ENCODE peak calls at places on chromosomes 7 and 10, in seven cellular contexts. U is neural progenitor cell, I is fibroblast of lung, C is PC-3, F is K562, N is SK-N-SH, P is H1. O is an unnamed sample. For H3K36me3, the result is how much of the 10 kb centered on the place peaks cover.

GRCh38 chr7:25716421-25716820 is 435.6 kb upstream of the NFE2L3 start:
- DNase-seq in U (no peak), F (no peak), I (no peak), C (peak), P (no peak), N (no peak), O (no peak)

GRCh38 chr10:94890264-94891022 is 48.0 kb upstream of the CYP2C9 start:
- DNase-seq in P (no peak), N (no peak), I (no peak), F (no peak), U (no peak), C (no peak), O (no peak)

GRCh38 chr7:4790516-4790991 is 15.1 kb downstream of the AP5Z1 start:
- DNase-seq in U (no peak), F (no peak), I (no peak), N (no peak), C (no peak), P (no peak), O (no peak)

GRCh38 chr10:5575482-5576153 is 50.9 kb downstream of the CALML3 start:
- DNase-seq in C (peak), N (no peak), I (peak), U (no peak), F (no peak), P (no peak), O (peak)

GRCh38 chr10:110432814-110433565 is 64.7 kb upstream of the DUSP5 start:
- DNase-seq in P (no peak), I (no peak), F (no peak), U (no peak), C (no peak), N (no peak), O (no peak)

GRCh38 chr10:70132098-70133029 is at the start of gene AIFM2:
- DNase-seq in I (peak), C (peak), P (peak), N (peak), U (peak), F (peak), O (peak)

GRCh38 chr7:129047761-129048160 is 7.2 kb downstream of the TNPO3 start:
- DNase-seq in F (no peak), U (no peak), I (no peak), P (no peak), N (no peak), C (no peak), O (no peak)

GRCh38 chr10:79137404-79137803 is 68.6 kb downstream of the ZMIZ1 start:
- DNase-seq in F (no peak), C (no peak), U (no peak), N (no peak), P (no peak), I (no peak), O (no peak)

DNA sequence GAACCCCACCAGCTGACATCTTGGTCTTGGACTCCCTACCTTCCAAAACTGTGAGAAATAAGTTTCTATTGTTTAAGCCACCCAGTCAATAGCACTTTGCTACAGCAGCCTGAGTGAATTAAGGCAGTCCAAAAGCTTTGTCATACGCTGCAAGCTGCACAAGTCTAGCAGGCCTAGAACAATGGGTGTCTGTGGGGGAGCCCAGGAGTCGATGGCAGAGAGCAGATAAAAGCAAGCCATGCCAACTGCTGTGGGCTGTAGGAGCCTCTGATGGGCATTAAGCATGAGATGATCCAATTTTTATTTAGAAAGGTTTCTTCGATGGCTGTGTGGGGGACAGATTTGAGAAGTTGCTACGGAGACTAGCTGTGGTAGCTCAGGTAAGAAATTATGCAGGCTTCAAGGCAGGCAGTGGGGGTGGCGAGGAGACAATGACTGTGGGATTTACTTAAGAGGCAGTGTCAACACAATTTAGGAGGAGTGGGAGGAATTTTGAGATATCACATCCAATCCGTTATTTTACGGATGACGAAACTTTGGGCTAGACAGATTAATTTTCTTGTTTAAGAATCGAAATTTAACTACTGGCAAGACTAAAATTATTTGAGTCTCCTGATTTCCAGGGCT is 110.4 kb downstream of the NRCAM start:
- DNase-seq in I (no peak), C (no peak), P (no peak), N (no peak), U (peak), F (no peak), O (no peak)
- H3K9ac ChIP-seq in I (no peak), C (no peak), P (no peak), N (no peak), U (no peak), F (no peak), O (no peak)

GRCh38 chr7:2228921-2229320 is 3.8 kb downstream of the MAD1L1 start:
- DNase-seq in C (no peak), F (no peak), P (no peak), N (peak), U (no peak), I (no peak), O (no peak)

GRCh38 chr7:2229467-2229866 is 3.3 kb downstream of the MAD1L1 start:
- DNase-seq in P (no peak), C (no peak), N (peak), U (no peak), F (no peak), I (no peak), O (no peak)

GRCh38 chr7:2231992-2232765 is 566 bp downstream of the MAD1L1 start:
- DNase-seq in P (peak), I (no peak), N (peak), U (peak), F (no peak), C (no peak), O (peak)

GRCh38 chr7:2230882-2231281 is 1.9 kb downstream of the MAD1L1 start:
- DNase-seq in U (no peak), P (no peak), N (no peak), C (no peak), F (no peak), I (no peak), O (no peak)

DNA sequence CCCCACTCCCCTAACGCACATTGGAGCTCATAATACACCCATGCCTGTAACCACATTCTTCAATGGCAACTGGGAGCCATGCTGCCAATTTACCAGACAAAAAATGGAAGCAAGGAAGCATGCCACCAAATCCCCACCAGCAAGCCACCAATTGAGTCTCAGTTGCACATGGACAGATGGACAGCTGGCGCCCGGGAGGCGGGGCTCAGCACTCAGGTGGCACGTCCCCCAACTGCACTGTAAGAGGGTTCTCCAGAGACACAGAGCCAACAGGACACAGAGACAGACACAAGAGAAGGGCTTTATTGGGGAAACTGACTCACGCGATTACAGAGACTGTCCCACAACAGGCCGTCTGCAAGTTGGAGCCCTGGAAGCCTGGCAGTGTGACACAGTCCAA is 2.5 kb downstream of the MAD1L1 start:
- DNase-seq in I (no peak), C (no peak), U (no peak), P (no peak), N (no peak), F (no peak), O (no peak)
- H3K36me3 ChIP-seq in I (under half), C (under half), U (under half), P (under half), N (under half), F (half or more), O (under half)

GRCh38 chr10:132443605-132443997 is 46.6 kb downstream of the PWWP2B start:
- DNase-seq in U (no peak), C (peak), N (peak), I (peak), P (no peak), F (peak), O (peak)
- TF ChIP-seq CTCF in U (no peak), C (peak), N (peak), I (peak), P (no peak), F (peak), O (no peak)

DNA sequence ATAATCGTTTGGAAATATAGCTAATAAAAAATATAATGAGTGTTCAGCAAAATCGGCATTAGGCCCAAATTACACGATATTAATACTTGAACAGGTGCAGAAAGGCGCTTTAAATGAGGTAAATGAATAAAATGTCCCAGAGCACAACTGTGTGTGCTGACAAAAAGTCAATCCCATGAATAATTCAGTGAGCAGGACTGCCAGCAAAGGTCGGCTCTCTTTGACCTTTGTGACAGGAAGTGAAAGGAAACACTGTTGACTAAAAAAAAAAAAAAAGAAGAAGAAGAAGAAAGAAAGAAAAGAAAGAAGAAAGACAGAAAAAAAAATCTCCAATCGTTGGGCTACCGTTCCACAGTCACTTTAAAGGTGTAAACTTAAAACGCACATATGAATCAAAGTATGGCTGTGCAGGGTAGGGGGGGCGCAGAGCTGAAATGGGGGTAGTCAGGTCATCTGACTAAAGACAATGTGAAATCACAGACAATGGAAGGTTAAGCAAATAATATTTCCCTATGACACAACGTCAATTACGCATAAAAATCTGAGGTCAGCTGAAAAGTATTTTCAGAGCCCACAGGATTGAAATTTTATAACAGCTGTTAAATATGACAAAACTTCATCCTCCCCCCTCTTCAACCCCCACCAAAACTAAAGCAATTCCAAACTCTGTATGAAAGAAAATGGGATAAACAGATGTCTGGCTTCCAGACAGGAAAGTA is 11.1 kb downstream of the EBF3 start:
- DNase-seq in I (no peak), F (no peak), P (no peak), U (peak), N (no peak), C (no peak), O (no peak)
- H3K9ac ChIP-seq in I (no peak), F (no peak), P (no peak), U (no peak), N (no peak), C (no peak), O (no peak)

GRCh38 chr7:194257-194995 is 2.1 kb downstream of the FAM20C start:
- DNase-seq in I (peak), U (no peak), N (peak), F (no peak), C (no peak), P (no peak), O (no peak)
- H3K36me3 ChIP-seq in I (under half), U (under half), N (under half), F (under half), C (under half), P (under half), O (under half)